ENCODE peak calls at places on chromosomes 5 and 9, in nine cellular contexts. One of them, this sample, is unnamed.

GRCh38 chr5:88116396-88116795 is 152.2 kb downstream of the TMEM161B start:
- DNase-seq in HL-60: no peak
- DNase-seq in HepG2: no peak
- DNase-seq in SK-N-SH: no peak
- DNase-seq in suprapubic skin: no peak
- DNase-seq in HCT116: no peak
- DNase-seq in GM12878: no peak
- DNase-seq in prostate gland: no peak
- DNase-seq in esophagus muscularis mucosa: no peak
- DNase-seq in this sample: no peak

GRCh38 chr9:21096172-21096900 is 18.6 kb upstream of the IFNB1 start:
- DNase-seq in HL-60: no peak
- DNase-seq in HepG2: no peak
- DNase-seq in SK-N-SH: no peak
- DNase-seq in suprapubic skin: no peak
- DNase-seq in HCT116: no peak
- DNase-seq in GM12878: peak; percentile 46
- DNase-seq in prostate gland: no peak
- DNase-seq in esophagus muscularis mucosa: peak; percentile 88
- DNase-seq in this sample: no peak

GRCh38 chr9:87682085-87682484 is 43.8 kb upstream of the CTSL start:
- DNase-seq in HL-60: no peak
- DNase-seq in HepG2: no peak
- DNase-seq in SK-N-SH: no peak
- DNase-seq in suprapubic skin: no peak
- DNase-seq in HCT116: no peak
- DNase-seq in GM12878: no peak
- DNase-seq in prostate gland: no peak
- DNase-seq in esophagus muscularis mucosa: peak; percentile 88
- DNase-seq in this sample: no peak

GRCh38 chr5:29230526-29231050 is 1962.9 kb upstream of the CDH6 start:
- DNase-seq in HL-60: no peak
- DNase-seq in HepG2: no peak
- DNase-seq in SK-N-SH: no peak
- DNase-seq in suprapubic skin: no peak
- DNase-seq in HCT116: no peak
- DNase-seq in GM12878: no peak
- DNase-seq in prostate gland: no peak
- DNase-seq in esophagus muscularis mucosa: no peak
- DNase-seq in this sample: no peak

GRCh38 chr9:133582501-133583045 is 26.6 kb downstream of the FAM163B start:
- DNase-seq in HL-60: no peak
- DNase-seq in HepG2: no peak
- DNase-seq in SK-N-SH: no peak
- DNase-seq in suprapubic skin: no peak
- DNase-seq in HCT116: no peak
- DNase-seq in GM12878: no peak
- DNase-seq in prostate gland: no peak
- DNase-seq in esophagus muscularis mucosa: no peak
- DNase-seq in this sample: no peak

GRCh38 chr5:36403601-36404311 is 102.1 kb upstream of the RANBP3L start:
- DNase-seq in HL-60: peak; percentile 68
- DNase-seq in HepG2: no peak
- DNase-seq in SK-N-SH: no peak
- DNase-seq in suprapubic skin: peak; percentile 74
- DNase-seq in HCT116: no peak
- DNase-seq in GM12878: no peak
- DNase-seq in prostate gland: no peak
- DNase-seq in esophagus muscularis mucosa: no peak
- DNase-seq in this sample: no peak

GRCh38 chr9:119366909-119367690 is 2.1 kb downstream of the BRINP1 start:
- DNase-seq in HL-60: no peak
- DNase-seq in HepG2: no peak
- DNase-seq in SK-N-SH: no peak
- DNase-seq in suprapubic skin: no peak
- DNase-seq in HCT116: no peak
- DNase-seq in GM12878: no peak
- DNase-seq in prostate gland: no peak
- DNase-seq in esophagus muscularis mucosa: no peak
- DNase-seq in this sample: no peak

GRCh38 chr5:31280210-31280609 is 86.7 kb downstream of the CDH6 start:
- DNase-seq in HL-60: no peak
- DNase-seq in HepG2: no peak
- DNase-seq in SK-N-SH: no peak
- DNase-seq in suprapubic skin: no peak
- DNase-seq in HCT116: no peak
- DNase-seq in GM12878: no peak
- DNase-seq in prostate gland: no peak
- DNase-seq in esophagus muscularis mucosa: no peak
- DNase-seq in this sample: no peak

GRCh38 chr9:34430843-34431437 is 27.4 kb downstream of the FAM219A start:
- DNase-seq in HL-60: no peak
- DNase-seq in HepG2: peak; percentile 25
- DNase-seq in SK-N-SH: peak; percentile 79
- DNase-seq in suprapubic skin: no peak
- DNase-seq in HCT116: peak; percentile 13
- DNase-seq in GM12878: no peak
- DNase-seq in prostate gland: peak; percentile 34
- DNase-seq in esophagus muscularis mucosa: no peak
- DNase-seq in this sample: no peak

GRCh38 chr9:112047538-112048066 is 127.5 kb downstream of the SUSD1 start:
- DNase-seq in HL-60: no peak
- DNase-seq in HepG2: no peak
- DNase-seq in SK-N-SH: no peak
- DNase-seq in suprapubic skin: no peak
- DNase-seq in HCT116: no peak
- DNase-seq in GM12878: no peak
- DNase-seq in prostate gland: no peak
- DNase-seq in esophagus muscularis mucosa: no peak
- DNase-seq in this sample: no peak

GRCh38 chr5:87807783-87808182 is 395.1 kb upstream of the CCNH start:
- DNase-seq in HL-60: no peak
- DNase-seq in HepG2: no peak
- DNase-seq in SK-N-SH: no peak
- DNase-seq in suprapubic skin: no peak
- DNase-seq in HCT116: no peak
- DNase-seq in GM12878: no peak
- DNase-seq in prostate gland: no peak
- DNase-seq in esophagus muscularis mucosa: no peak
- DNase-seq in this sample: no peak

GRCh38 chr9:35681341-35682002 is 7.7 kb downstream of the CA9 start:
- DNase-seq in HL-60: no peak
- DNase-seq in HepG2: no peak
- DNase-seq in SK-N-SH: no peak
- DNase-seq in suprapubic skin: no peak
- DNase-seq in HCT116: no peak
- DNase-seq in GM12878: no peak
- DNase-seq in prostate gland: no peak
- DNase-seq in esophagus muscularis mucosa: no peak
- DNase-seq in this sample: no peak

GRCh38 chr9:35679091-35679490 is 5.4 kb downstream of the CA9 start:
- DNase-seq in HL-60: no peak
- DNase-seq in HepG2: no peak
- DNase-seq in SK-N-SH: no peak
- DNase-seq in suprapubic skin: no peak
- DNase-seq in HCT116: no peak
- DNase-seq in GM12878: no peak
- DNase-seq in prostate gland: no peak
- DNase-seq in esophagus muscularis mucosa: no peak
- DNase-seq in this sample: no peak

GRCh38 chr9:35679766-35680330 is 6.1 kb downstream of the CA9 start:
- DNase-seq in HL-60: no peak
- DNase-seq in HepG2: no peak
- DNase-seq in SK-N-SH: no peak
- DNase-seq in suprapubic skin: no peak
- DNase-seq in HCT116: no peak
- DNase-seq in GM12878: no peak
- DNase-seq in prostate gland: no peak
- DNase-seq in esophagus muscularis mucosa: no peak
- DNase-seq in this sample: no peak

GRCh38 chr9:35682083-35682482 is 7.6 kb downstream of the TPM2 start:
- DNase-seq in HL-60: no peak
- DNase-seq in HepG2: no peak
- DNase-seq in SK-N-SH: no peak
- DNase-seq in suprapubic skin: no peak
- DNase-seq in HCT116: no peak
- DNase-seq in GM12878: no peak
- DNase-seq in prostate gland: no peak
- DNase-seq in esophagus muscularis mucosa: no peak
- DNase-seq in this sample: no peak

GRCh38 chr9:35680331-35681105 is 6.8 kb downstream of the CA9 start:
- DNase-seq in HL-60: no peak
- DNase-seq in HepG2: no peak
- DNase-seq in SK-N-SH: no peak
- DNase-seq in suprapubic skin: no peak
- DNase-seq in HCT116: no peak
- DNase-seq in GM12878: no peak
- DNase-seq in prostate gland: no peak
- DNase-seq in esophagus muscularis mucosa: no peak
- DNase-seq in this sample: no peak
- TF ChIP-seq POLR2AphosphoS5 in HL-60: no peak
- TF ChIP-seq POLR2AphosphoS5 in HepG2: no peak
- TF ChIP-seq POLR2AphosphoS5 in SK-N-SH: peak; percentile 55
- TF ChIP-seq POLR2AphosphoS5 in suprapubic skin: no peak
- TF ChIP-seq POLR2AphosphoS5 in HCT116: no peak
- TF ChIP-seq POLR2AphosphoS5 in GM12878: no peak
- TF ChIP-seq POLR2AphosphoS5 in prostate gland: no peak
- TF ChIP-seq POLR2AphosphoS5 in esophagus muscularis mucosa: peak; percentile 50
- TF ChIP-seq POLR2AphosphoS5 in this sample: no peak

GRCh38 chr5:158273035-158273434 is 414.1 kb upstream of the CLINT1 start:
- DNase-seq in HL-60: no peak
- DNase-seq in HepG2: no peak
- DNase-seq in SK-N-SH: no peak
- DNase-seq in suprapubic skin: no peak
- DNase-seq in HCT116: no peak
- DNase-seq in GM12878: no peak
- DNase-seq in prostate gland: no peak
- DNase-seq in esophagus muscularis mucosa: peak; percentile 82
- DNase-seq in this sample: no peak

GRCh38 chr5:158272409-158272808 is 413.5 kb upstream of the CLINT1 start:
- DNase-seq in HL-60: no peak
- DNase-seq in HepG2: no peak
- DNase-seq in SK-N-SH: no peak
- DNase-seq in suprapubic skin: no peak
- DNase-seq in HCT116: no peak
- DNase-seq in GM12878: no peak
- DNase-seq in prostate gland: no peak
- DNase-seq in esophagus muscularis mucosa: no peak
- DNase-seq in this sample: no peak

GRCh38 chr5:158271155-158271554 is 412.2 kb upstream of the CLINT1 start:
- DNase-seq in HL-60: no peak
- DNase-seq in HepG2: no peak
- DNase-seq in SK-N-SH: no peak
- DNase-seq in suprapubic skin: no peak
- DNase-seq in HCT116: no peak
- DNase-seq in GM12878: no peak
- DNase-seq in prostate gland: no peak
- DNase-seq in esophagus muscularis mucosa: no peak
- DNase-seq in this sample: no peak

GRCh38 chr5:158277276-158277675 is 418.3 kb upstream of the CLINT1 start:
- DNase-seq in HL-60: no peak
- DNase-seq in HepG2: no peak
- DNase-seq in SK-N-SH: no peak
- DNase-seq in suprapubic skin: no peak
- DNase-seq in HCT116: no peak
- DNase-seq in GM12878: no peak
- DNase-seq in prostate gland: no peak
- DNase-seq in esophagus muscularis mucosa: no peak
- DNase-seq in this sample: no peak

GRCh38 chr5:158276692-158277091 is 417.7 kb upstream of the CLINT1 start:
- DNase-seq in HL-60: no peak
- DNase-seq in HepG2: no peak
- DNase-seq in SK-N-SH: no peak
- DNase-seq in suprapubic skin: no peak
- DNase-seq in HCT116: no peak
- DNase-seq in GM12878: no peak
- DNase-seq in prostate gland: no peak
- DNase-seq in esophagus muscularis mucosa: peak; percentile 60
- DNase-seq in this sample: no peak
- TF ChIP-seq CTCF in HL-60: no peak
- TF ChIP-seq CTCF in HepG2: no peak
- TF ChIP-seq CTCF in SK-N-SH: no peak
- TF ChIP-seq CTCF in suprapubic skin: no peak
- TF ChIP-seq CTCF in HCT116: no peak
- TF ChIP-seq CTCF in GM12878: no peak
- TF ChIP-seq CTCF in prostate gland: no peak
- TF ChIP-seq CTCF in esophagus muscularis mucosa: no peak
- TF ChIP-seq CTCF in this sample: no peak

GRCh38 chr5:111072949-111073682 is 1.6 kb downstream of the TSLP start:
- DNase-seq in HL-60: no peak
- DNase-seq in HepG2: no peak
- DNase-seq in SK-N-SH: peak; percentile 84
- DNase-seq in suprapubic skin: peak; percentile 75
- DNase-seq in HCT116: peak; percentile 19
- DNase-seq in GM12878: no peak
- DNase-seq in prostate gland: peak; percentile 40
- DNase-seq in esophagus muscularis mucosa: peak; percentile 93
- DNase-seq in this sample: no peak
- TF ChIP-seq POLR2AphosphoS5 in HL-60: no peak
- TF ChIP-seq POLR2AphosphoS5 in HepG2: no peak
- TF ChIP-seq POLR2AphosphoS5 in SK-N-SH: peak; percentile 43
- TF ChIP-seq POLR2AphosphoS5 in suprapubic skin: no peak
- TF ChIP-seq POLR2AphosphoS5 in HCT116: peak; percentile 42
- TF ChIP-seq POLR2AphosphoS5 in GM12878: no peak
- TF ChIP-seq POLR2AphosphoS5 in prostate gland: no peak
- TF ChIP-seq POLR2AphosphoS5 in esophagus muscularis mucosa: no peak
- TF ChIP-seq POLR2AphosphoS5 in this sample: no peak

GRCh38 chr9:127181595-127182190 is 59.3 kb upstream of the ANGPTL2 start:
- DNase-seq in HL-60: no peak
- DNase-seq in HepG2: no peak
- DNase-seq in SK-N-SH: no peak
- DNase-seq in suprapubic skin: peak; percentile 38
- DNase-seq in HCT116: no peak
- DNase-seq in GM12878: no peak
- DNase-seq in prostate gland: no peak
- DNase-seq in esophagus muscularis mucosa: no peak
- DNase-seq in this sample: no peak
- TF ChIP-seq CTCF in HL-60: no peak
- TF ChIP-seq CTCF in HepG2: no peak
- TF ChIP-seq CTCF in SK-N-SH: no peak
- TF ChIP-seq CTCF in suprapubic skin: no peak
- TF ChIP-seq CTCF in HCT116: no peak
- TF ChIP-seq CTCF in GM12878: no peak
- TF ChIP-seq CTCF in prostate gland: no peak
- TF ChIP-seq CTCF in esophagus muscularis mucosa: no peak
- TF ChIP-seq CTCF in this sample: no peak

GRCh38 chr9:89386797-89387196 is 68.5 kb downstream of the SECISBP2 start:
- DNase-seq in HL-60: no peak
- DNase-seq in HepG2: no peak
- DNase-seq in SK-N-SH: no peak
- DNase-seq in suprapubic skin: peak; percentile 63
- DNase-seq in HCT116: no peak
- DNase-seq in GM12878: no peak
- DNase-seq in prostate gland: peak; percentile 84
- DNase-seq in esophagus muscularis mucosa: no peak
- DNase-seq in this sample: no peak
- TF ChIP-seq POLR2AphosphoS5 in HL-60: no peak
- TF ChIP-seq POLR2AphosphoS5 in HepG2: no peak
- TF ChIP-seq POLR2AphosphoS5 in SK-N-SH: no peak
- TF ChIP-seq POLR2AphosphoS5 in suprapubic skin: no peak
- TF ChIP-seq POLR2AphosphoS5 in HCT116: no peak
- TF ChIP-seq POLR2AphosphoS5 in GM12878: no peak
- TF ChIP-seq POLR2AphosphoS5 in prostate gland: peak; percentile 83
- TF ChIP-seq POLR2AphosphoS5 in esophagus muscularis mucosa: no peak
- TF ChIP-seq POLR2AphosphoS5 in this sample: no peak